ENCODE peak calls at places on chromosomes 12 and 14, in four cellular contexts. Q is upper lobe of right lung, O is dorsolateral prefrontal cortex, E is WERI-Rb-1. D is an unnamed sample.

GRCh38 chr12:14384783-14385638 is 19.5 kb downstream of the ATF7IP start:
- DNase-seq in Q (no peak), O (no peak), E (peak), D (peak)

GRCh38 chr12:92075425-92075891 is 70.2 kb downstream of the BTG1 start:
- DNase-seq in Q (no peak), O (no peak), E (no peak), D (peak)

GRCh38 chr14:92407395-92407794 is 84.4 kb downstream of the SLC24A4 start:
- DNase-seq in Q (no peak), O (no peak), E (no peak), D (no peak)

GRCh38 chr12:108855284-108856169 is 1.9 kb downstream of the SSH1 start:
- DNase-seq in Q (no peak), O (no peak), E (no peak), D (no peak)

GRCh38 chr14:103372552-103373304 is 12.5 kb upstream of the MARK3 start:
- DNase-seq in Q (no peak), O (no peak), E (no peak), D (peak)

GRCh38 chr12:124700810-124701594 is 133.6 kb upstream of the NCOR2 start:
- DNase-seq in Q (peak), O (no peak), E (no peak), D (peak)

GRCh38 chr12:112420740-112421139 is 2.0 kb downstream of the PTPN11 start:
- DNase-seq in Q (no peak), O (no peak), E (no peak), D (no peak)

GRCh38 chr12:109896188-109896587 is 3.9 kb upstream of the TCHP start:
- DNase-seq in Q (no peak), O (no peak), E (no peak), D (no peak)

GRCh38 chr12:50542448-50542847 is 37.7 kb downstream of the DIP2B start:
- DNase-seq in Q (no peak), O (no peak), E (no peak), D (peak)

GRCh38 chr12:28618171-28618570 is 427.9 kb downstream of the CCDC91 start:
- DNase-seq in Q (no peak), O (no peak), E (no peak), D (peak)

GRCh38 chr12:113136990-113137511 is 1.5 kb upstream of the RASAL1 start:
- DNase-seq in Q (no peak), O (no peak), E (no peak), D (no peak)

GRCh38 chr14:95313707-95314106 is 6.0 kb downstream of the CLMN start:
- DNase-seq in Q (peak), O (peak), E (no peak), D (peak)

GRCh38 chr14:34064349-34064748 is 113.5 kb upstream of the EGLN3 start:
- DNase-seq in Q (no peak), O (no peak), E (no peak), D (peak)

GRCh38 chr12:645563-646071 is 17.6 kb downstream of the NINJ2 start:
- DNase-seq in Q (no peak), O (peak), E (no peak), D (peak)

GRCh38 chr14:104926619-104927431 is 2.1 kb downstream of the PLD4 start:
- DNase-seq in Q (no peak), O (no peak), E (no peak), D (no peak)

GRCh38 chr12:116126610-116127009 is 150.9 kb downstream of the MED13L start:
- DNase-seq in Q (no peak), O (no peak), E (no peak), D (peak)

GRCh38 chr12:23472329-23472971 is 477.0 kb downstream of the SOX5 start:
- DNase-seq in Q (peak), O (no peak), E (no peak), D (no peak)

GRCh38 chr12:79818856-79819255 is 116.0 kb downstream of the PPP1R12A start:
- DNase-seq in Q (no peak), O (no peak), E (no peak), D (peak)

GRCh38 chr12:64753427-64753826 is 5.8 kb downstream of the GNS start:
- DNase-seq in Q (no peak), O (no peak), E (no peak), D (no peak)

GRCh38 chr12:93174048-93174447 is 203.7 kb upstream of the NUDT4 start:
- DNase-seq in Q (no peak), O (no peak), E (no peak), D (peak)

GRCh38 chr14:55353686-55354467 is 57.8 kb downstream of the ATG14 start:
- DNase-seq in Q (no peak), O (no peak), E (peak), D (no peak)

GRCh38 chr14:61662437-61663311 is 32.6 kb upstream of the HIF1A start:
- DNase-seq in Q (no peak), O (no peak), E (no peak), D (peak)

GRCh38 chr12:113030875-113031525 is 25.5 kb upstream of the DTX1 start:
- DNase-seq in Q (no peak), O (no peak), E (peak), D (peak)

GRCh38 chr12:104291867-104292524 is 11.5 kb upstream of the EID3 start:
- DNase-seq in Q (no peak), O (no peak), E (no peak), D (peak)

GRCh38 chr12:95789126-95790024 is 1.2 kb downstream of the NTN4 start:
- DNase-seq in Q (peak), O (no peak), E (no peak), D (no peak)

GRCh38 chr12:112998997-112999767 is 20.9 kb downstream of the OAS2 start:
- DNase-seq in Q (no peak), O (no peak), E (no peak), D (no peak)

GRCh38 chr12:38904932-38905479 is 385 bp downstream of the CPNE8 start:
- DNase-seq in Q (peak), O (peak), E (no peak), D (peak)

GRCh38 chr12:105921872-105922669 is 216.7 kb downstream of the NUAK1 start:
- DNase-seq in Q (no peak), O (no peak), E (no peak), D (peak)

GRCh38 chr12:24681570-24681969 is 267.3 kb downstream of the BCAT1 start:
- DNase-seq in Q (no peak), O (no peak), E (no peak), D (no peak)

GRCh38 chr12:121789800-121790748 is 3.4 kb downstream of the RHOF start:
- DNase-seq in Q (peak), O (no peak), E (no peak), D (no peak)

GRCh38 chr14:69612014-69612758 is 790 bp downstream of the SUSD6 start:
- DNase-seq in Q (peak), O (no peak), E (no peak), D (no peak)

GRCh38 chr14:79260406-79260805 is 950.9 kb downstream of the DIO2 start:
- DNase-seq in Q (no peak), O (no peak), E (no peak), D (no peak)

GRCh38 chr12:112645586-112645985 is 146.0 kb upstream of the RPH3A start:
- DNase-seq in Q (no peak), O (no peak), E (no peak), D (no peak)

GRCh38 chr12:11651785-11652184 is 2.3 kb downstream of the ETV6 start:
- DNase-seq in Q (no peak), O (no peak), E (no peak), D (peak)
- H3K4me3 ChIP-seq in Q (peak), O (peak), E (no peak), D (peak)

GRCh38 chr12:98646165-98646764 is 1.2 kb downstream of the APAF1 start:
- DNase-seq in Q (no peak), O (no peak), E (no peak), D (peak)
- TF ChIP-seq CTCF in Q (no peak), O (peak), E (no peak), D (no peak)

GRCh38 chr12:45669093-45669492 is 60.4 kb upstream of the ARID2 start:
- DNase-seq in Q (no peak), O (no peak), E (no peak), D (no peak)
- H3K4me3 ChIP-seq in Q (peak), O (no peak), E (no peak), D (no peak)

DNA sequence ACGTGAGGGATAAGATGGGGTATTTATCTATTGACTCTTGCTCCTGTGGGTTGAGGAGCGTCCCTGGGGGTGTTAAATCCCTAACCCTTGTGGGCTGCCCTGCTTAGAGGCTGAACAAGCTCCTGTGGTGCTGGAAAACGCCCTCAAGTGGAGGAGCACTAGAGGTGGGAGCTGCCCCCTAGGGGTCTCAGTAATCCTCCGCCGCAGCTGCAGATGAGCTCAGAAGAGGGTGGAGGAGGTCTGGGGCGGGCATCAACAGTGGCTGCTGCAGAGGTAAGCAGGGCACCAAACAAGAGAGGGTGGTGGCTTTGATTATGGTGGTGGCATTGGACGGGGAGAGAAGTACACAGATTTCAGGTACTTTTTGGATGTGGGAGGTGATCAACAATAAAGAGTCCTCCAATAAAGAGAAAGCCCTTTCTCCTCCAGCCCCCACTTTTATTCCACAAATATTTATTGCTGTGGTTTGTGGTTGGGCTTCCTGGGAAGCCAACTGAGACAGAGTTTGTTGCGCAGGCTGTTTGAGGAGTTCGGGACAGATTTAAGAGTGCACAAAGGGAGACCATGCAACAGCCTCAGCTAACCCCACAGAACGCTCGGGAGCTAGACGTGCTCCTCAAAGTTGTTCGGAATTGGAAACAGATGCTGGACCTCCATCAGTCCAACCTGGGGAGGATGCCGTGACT is 179.9 kb downstream of the ADCK1 start:
- DNase-seq in Q (no peak), O (peak), E (peak), D (no peak)
- TF ChIP-seq CTCF in Q (no peak), O (peak), E (peak), D (no peak)

GRCh38 chr12:107762874-107763273 is 1.9 kb upstream of the PRDM4 start:
- DNase-seq in Q (no peak), O (no peak), E (no peak), D (no peak)

GRCh38 chr12:107760207-107760816 is 625 bp downstream of the PRDM4 start:
- DNase-seq in Q (peak), O (no peak), E (no peak), D (peak)

GRCh38 chr12:107760817-107761501 is at the start of gene PRDM4:
- DNase-seq in Q (peak), O (peak), E (peak), D (peak)

GRCh38 chr12:107761502-107761904 is 566 bp upstream of the PRDM4 start:
- DNase-seq in Q (no peak), O (no peak), E (no peak), D (no peak)

GRCh38 chr12:107759410-107759809 is 1.5 kb downstream of the PRDM4 start:
- DNase-seq in Q (no peak), O (no peak), E (no peak), D (peak)
- H3K4me3 ChIP-seq in Q (peak), O (peak), E (peak), D (peak)

D was measured in fibroblast of the aortic adventitia.